ENCODE peak calls at places on chromosomes 11 and 22, in eight cellular contexts. D, T, V, S, J, I, C and X are unnamed samples. For H3K4me1, the result is how much of the 10 kb centered on the place peaks cover.

GRCh38 chr11:64093233-64094039 is 57.7 kb downstream of the FLRT1 start:
- DNase-seq in I (no peak), S (no peak), V (no peak), J (no peak), T (no peak), C (no peak), D (no peak), X (no peak)

GRCh38 chr11:56103210-56103737 is at the start of gene OR8H2:
- DNase-seq in V (no peak), I (no peak), T (no peak), J (no peak), D (no peak), S (no peak), C (no peak), X (no peak)

GRCh38 chr11:1039481-1040427 is 3.2 kb upstream of the MUC6 start:
- DNase-seq in I (no peak), T (peak), V (no peak), C (peak), D (no peak), S (peak), J (no peak), X (no peak)

GRCh38 chr11:705646-706438 is at the start of gene EPS8L2:
- DNase-seq in T (no peak), D (peak), J (peak), C (peak), V (peak), S (peak), I (no peak), X (no peak)

GRCh38 chr11:1796297-1797011 is 32.7 kb upstream of the CTSD start:
- DNase-seq in D (no peak), C (no peak), J (peak), I (no peak), V (no peak), T (no peak), S (no peak), X (no peak)

GRCh38 chr22:36334838-36335603 is 52.7 kb downstream of the MYH9 start:
- DNase-seq in S (no peak), T (peak), I (no peak), C (peak), V (no peak), J (no peak), D (no peak), X (no peak)

GRCh38 chr11:132099692-132100091 is 729.3 kb downstream of the NTM start:
- DNase-seq in J (no peak), D (no peak), C (no peak), T (no peak), I (no peak), S (no peak), V (no peak), X (no peak)

GRCh38 chr11:71385091-71385490 is 63.1 kb downstream of the DHCR7 start:
- DNase-seq in I (no peak), V (no peak), C (no peak), S (no peak), D (no peak), T (no peak), J (no peak), X (no peak)

GRCh38 chr11:31780078-31780971 is 30.8 kb downstream of the PAX6 start:
- DNase-seq in C (no peak), T (no peak), V (no peak), I (no peak), D (no peak), S (no peak), J (no peak), X (no peak)

GRCh38 chr11:70736461-70736860 is 338.1 kb downstream of the CTTN start:
- DNase-seq in C (no peak), S (no peak), T (no peak), I (no peak), J (no peak), V (no peak), D (no peak), X (no peak)

GRCh38 chr22:45804986-45805325 is 133.3 kb downstream of the ATXN10 start:
- DNase-seq in D (peak), J (no peak), V (no peak), I (peak), C (no peak), T (no peak), S (no peak), X (no peak)

GRCh38 chr11:33160147-33160546 is 1.1 kb downstream of the CSTF3 start:
- DNase-seq in C (no peak), J (no peak), S (no peak), T (no peak), I (peak), V (no peak), D (peak), X (no peak)

GRCh38 chr11:76086713-76087635 is 119.3 kb downstream of the WNT11 start:
- DNase-seq in T (no peak), D (no peak), J (no peak), C (no peak), I (no peak), V (no peak), S (no peak), X (no peak)

GRCh38 chr11:42766191-42766590 is 545.6 kb upstream of the API5 start:
- DNase-seq in D (no peak), V (no peak), T (no peak), S (no peak), C (no peak), J (no peak), I (no peak), X (no peak)

GRCh38 chr11:76744186-76745058 is 38.7 kb upstream of the TSKU start:
- DNase-seq in V (no peak), J (no peak), C (no peak), D (no peak), S (no peak), T (no peak), I (no peak), X (peak)

GRCh38 chr22:24810043-24810749 is 4.2 kb downstream of the SGSM1 start:
- DNase-seq in V (no peak), T (no peak), J (no peak), I (peak), C (no peak), S (peak), D (no peak), X (no peak)

GRCh38 chr11:86035164-86035563 is 33.7 kb downstream of the PICALM start:
- DNase-seq in I (no peak), D (no peak), T (no peak), C (no peak), J (no peak), V (no peak), S (no peak), X (no peak)

GRCh38 chr22:30027169-30027568 is 53.1 kb upstream of the HORMAD2 start:
- DNase-seq in S (peak), I (no peak), J (peak), C (no peak), T (no peak), D (peak), V (no peak), X (no peak)

GRCh38 chr22:35894937-35895708 is 133.5 kb downstream of the RBFOX2 start:
- DNase-seq in V (no peak), S (no peak), D (peak), C (no peak), I (no peak), T (peak), J (no peak), X (no peak)

GRCh38 chr11:112727341-112727841 is 233.8 kb upstream of the NCAM1 start:
- DNase-seq in T (no peak), I (no peak), C (no peak), V (no peak), J (no peak), S (no peak), D (no peak), X (no peak)

GRCh38 chr11:62923634-62924411 is 2.7 kb upstream of the CHRM1 start:
- DNase-seq in D (no peak), S (no peak), T (peak), V (no peak), C (no peak), J (peak), I (no peak), X (no peak)

GRCh38 chr11:82791779-82792178 is 58.1 kb upstream of the FAM181B start:
- DNase-seq in J (no peak), D (no peak), T (no peak), C (no peak), I (no peak), S (no peak), V (no peak), X (no peak)

GRCh38 chr22:21766933-21767462 is 31.4 kb upstream of the YPEL1 start:
- DNase-seq in C (peak), V (no peak), S (peak), D (no peak), J (peak), I (no peak), T (no peak), X (no peak)

GRCh38 chr11:67432655-67433349 is 4.5 kb downstream of the RPS6KB2 start:
- DNase-seq in S (no peak), I (no peak), C (peak), T (no peak), V (no peak), D (no peak), J (no peak), X (no peak)

GRCh38 chr22:44116331-44116730 is 64.4 kb upstream of the PARVG start:
- DNase-seq in V (no peak), D (no peak), S (no peak), I (no peak), C (peak), J (no peak), T (peak), X (no peak)

GRCh38 chr11:120536797-120537169 is 25.2 kb downstream of the GRIK4 start:
- DNase-seq in I (no peak), J (no peak), C (no peak), D (no peak), V (no peak), S (no peak), T (no peak), X (no peak)

GRCh38 chr22:46580940-46581579 is 39.1 kb upstream of the GRAMD4 start:
- DNase-seq in T (peak), V (no peak), J (peak), I (no peak), S (no peak), D (no peak), C (peak), X (peak)

GRCh38 chr22:43945632-43946390 is 9.4 kb upstream of the SAMM50 start:
- DNase-seq in J (peak), D (peak), I (peak), S (peak), C (peak), V (peak), T (peak), X (peak)

GRCh38 chr11:77523712-77524111 is 49.8 kb upstream of the PAK1 start:
- DNase-seq in C (no peak), I (no peak), V (no peak), S (no peak), T (no peak), J (no peak), D (no peak), X (no peak)

GRCh38 chr22:29231971-29232959 is 26.6 kb downstream of the EMID1 start:
- DNase-seq in V (peak), C (peak), J (no peak), S (peak), I (peak), T (no peak), D (no peak), X (no peak)

GRCh38 chr11:109527496-109527895 is 105.5 kb downstream of the C11orf87 start:
- DNase-seq in S (no peak), D (no peak), T (no peak), J (no peak), C (no peak), V (no peak), I (no peak), X (no peak)

GRCh38 chr11:73265278-73265810 is 6.8 kb upstream of the P2RY6 start:
- DNase-seq in J (no peak), C (no peak), I (no peak), V (no peak), D (no peak), T (no peak), S (peak), X (no peak)

GRCh38 chr11:12122083-12122482 is 11.7 kb downstream of the MICAL2 start:
- DNase-seq in D (peak), J (no peak), T (no peak), V (no peak), I (no peak), C (no peak), S (no peak), X (no peak)

GRCh38 chr11:30107899-30108298 is 91.1 kb upstream of the KCNA4 start:
- DNase-seq in I (no peak), T (no peak), C (no peak), D (peak), V (no peak), J (no peak), S (no peak), X (no peak)

GRCh38 chr11:81497202-81497804 is 1236.4 kb downstream of the FAM181B start:
- DNase-seq in T (no peak), S (no peak), C (no peak), I (peak), V (no peak), J (no peak), D (peak), X (peak)

GRCh38 chr22:45112136-45112879 is 51.4 kb upstream of the NUP50 start:
- DNase-seq in D (no peak), C (no peak), V (no peak), S (no peak), I (no peak), J (no peak), T (no peak), X (no peak)

GRCh38 chr11:2586091-2586792 is 113.6 kb downstream of the KCNQ1OT1 start:
- DNase-seq in V (no peak), S (peak), J (peak), D (no peak), I (no peak), T (no peak), C (peak), X (no peak)

DNA sequence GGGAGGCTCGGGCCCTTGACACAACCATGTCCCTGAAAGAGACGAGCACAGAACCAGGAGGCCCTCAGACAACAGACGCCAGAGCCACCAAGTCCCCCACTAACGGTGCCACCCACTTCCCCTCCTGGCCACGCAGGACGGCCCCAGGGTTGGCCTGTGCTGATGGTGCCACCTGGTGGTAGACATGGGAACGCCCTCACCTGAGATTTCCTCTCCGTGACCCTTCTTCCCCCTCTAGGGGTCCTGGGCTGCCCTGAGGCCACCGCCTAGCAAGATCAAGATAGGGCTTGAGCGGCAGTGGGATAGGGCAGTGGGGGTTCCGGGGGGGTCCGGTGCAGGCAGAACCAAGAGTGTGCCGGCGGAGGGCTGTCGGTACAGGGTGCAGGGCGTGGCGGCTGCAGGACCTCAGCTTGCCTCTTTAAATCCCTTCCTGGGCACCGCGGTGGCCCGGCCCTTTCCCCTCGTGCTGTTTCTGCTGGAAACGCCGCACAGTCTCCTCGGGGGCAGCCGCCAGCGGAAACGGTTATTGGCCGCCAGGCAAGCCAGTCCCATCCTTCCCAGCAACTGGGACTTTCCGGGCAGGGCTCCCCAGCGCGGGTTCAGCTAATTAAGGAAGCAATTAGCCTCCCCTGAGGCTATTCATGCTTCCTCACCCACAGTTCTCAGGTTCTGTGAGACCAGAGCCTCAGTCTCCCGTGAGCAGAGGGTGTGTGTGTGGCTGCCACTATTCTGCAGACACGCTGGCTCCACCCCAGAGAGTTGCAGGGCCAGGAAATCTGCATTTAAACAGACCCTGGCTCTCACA is 5.5 kb upstream of the NFAM1 start:
- DNase-seq in T (peak), S (peak), C (peak), I (peak), D (peak), J (peak), V (peak), X (peak)
- TF ChIP-seq POLR2A in T (no peak), S (no peak), C (no peak), I (no peak), D (no peak), J (no peak), V (peak), X (no peak)

DNA sequence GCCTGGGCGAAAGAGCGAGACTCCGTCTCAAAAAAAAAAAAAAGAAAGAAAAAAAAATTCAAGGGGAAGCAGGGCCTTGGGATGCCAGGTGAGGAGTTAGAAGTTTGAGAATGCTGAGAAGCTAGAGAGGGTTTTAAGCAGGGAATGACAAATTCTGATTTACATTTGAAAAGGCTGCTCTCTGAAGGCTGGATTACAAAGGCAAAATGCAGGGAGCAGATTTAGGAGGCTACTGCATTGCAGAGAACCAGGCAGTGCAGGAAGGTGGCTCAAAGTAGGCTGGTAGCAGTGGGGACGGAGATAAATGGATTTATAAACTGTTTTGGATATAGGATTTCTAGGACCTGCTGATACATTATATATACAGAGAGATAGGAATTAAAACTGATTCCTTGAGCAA is 66.6 kb downstream of the KCNC1 start:
- DNase-seq in S (no peak), C (no peak), J (no peak), D (no peak), V (no peak), T (no peak), I (no peak), X (no peak)
- H3K4me1 ChIP-seq in S (under half), C (under half), J (under half), D (under half), V (under half), T (under half), I (under half), X (under half)

GRCh38 chr11:65547446-65548125 is 10.6 kb downstream of the LTBP3 start:
- DNase-seq in V (no peak), C (peak), J (peak), S (no peak), D (no peak), I (no peak), T (no peak), X (no peak)

GRCh38 chr11:65545853-65546216 is 12.3 kb downstream of the LTBP3 start:
- DNase-seq in S (no peak), D (no peak), J (no peak), T (no peak), V (no peak), C (peak), I (no peak), X (no peak)

GRCh38 chr11:65542738-65543390 is 15.3 kb downstream of the LTBP3 start:
- DNase-seq in I (no peak), S (no peak), J (no peak), C (no peak), T (no peak), V (no peak), D (no peak), X (no peak)

GRCh38 chr11:65549088-65549487 is 9.1 kb downstream of the LTBP3 start:
- DNase-seq in J (no peak), I (no peak), V (no peak), C (no peak), D (no peak), T (no peak), S (no peak), X (no peak)

DNA sequence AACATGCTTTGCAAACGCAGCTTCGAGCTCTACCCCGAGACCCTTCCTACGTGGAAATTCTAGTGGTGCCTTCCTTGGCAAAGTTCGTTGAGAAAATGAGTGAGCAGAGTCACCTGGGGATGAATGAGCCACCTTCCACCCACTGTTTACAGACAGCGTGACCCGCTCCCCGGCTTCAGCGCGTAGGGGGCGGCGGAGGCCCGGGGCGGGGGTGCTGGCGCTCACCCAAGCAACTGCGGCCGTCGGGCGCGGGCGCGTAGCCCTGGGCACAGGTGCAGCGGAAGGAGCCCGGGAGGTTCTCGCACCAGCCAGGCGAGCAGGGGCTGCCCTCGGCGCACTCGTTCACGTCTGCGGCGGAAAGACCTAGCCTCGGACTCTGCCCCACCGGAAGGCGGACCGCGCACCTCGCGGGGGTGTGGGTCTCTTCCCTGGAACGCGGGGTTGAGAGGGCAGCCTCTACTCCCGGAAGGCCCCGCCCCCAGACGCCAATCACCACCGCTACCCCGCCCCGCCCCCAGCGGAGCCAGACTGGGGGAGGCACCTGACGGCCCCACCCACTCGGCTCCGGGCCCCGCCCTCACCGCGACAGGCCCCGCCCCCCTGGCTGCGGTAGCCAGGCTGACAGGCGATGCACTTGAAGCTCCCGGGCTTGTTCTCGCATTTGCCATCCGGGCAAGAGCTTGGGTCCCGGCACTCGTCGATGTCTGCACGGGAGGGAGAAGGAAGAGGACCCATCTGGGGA is 11.8 kb downstream of the LTBP3 start:
- DNase-seq in I (peak), D (peak), T (peak), V (peak), J (peak), C (peak), S (peak), X (peak)
- H3K4me3 ChIP-seq in I (no peak), D (no peak), T (peak), V (no peak), J (peak), C (peak), S (peak), X (peak)

DNA sequence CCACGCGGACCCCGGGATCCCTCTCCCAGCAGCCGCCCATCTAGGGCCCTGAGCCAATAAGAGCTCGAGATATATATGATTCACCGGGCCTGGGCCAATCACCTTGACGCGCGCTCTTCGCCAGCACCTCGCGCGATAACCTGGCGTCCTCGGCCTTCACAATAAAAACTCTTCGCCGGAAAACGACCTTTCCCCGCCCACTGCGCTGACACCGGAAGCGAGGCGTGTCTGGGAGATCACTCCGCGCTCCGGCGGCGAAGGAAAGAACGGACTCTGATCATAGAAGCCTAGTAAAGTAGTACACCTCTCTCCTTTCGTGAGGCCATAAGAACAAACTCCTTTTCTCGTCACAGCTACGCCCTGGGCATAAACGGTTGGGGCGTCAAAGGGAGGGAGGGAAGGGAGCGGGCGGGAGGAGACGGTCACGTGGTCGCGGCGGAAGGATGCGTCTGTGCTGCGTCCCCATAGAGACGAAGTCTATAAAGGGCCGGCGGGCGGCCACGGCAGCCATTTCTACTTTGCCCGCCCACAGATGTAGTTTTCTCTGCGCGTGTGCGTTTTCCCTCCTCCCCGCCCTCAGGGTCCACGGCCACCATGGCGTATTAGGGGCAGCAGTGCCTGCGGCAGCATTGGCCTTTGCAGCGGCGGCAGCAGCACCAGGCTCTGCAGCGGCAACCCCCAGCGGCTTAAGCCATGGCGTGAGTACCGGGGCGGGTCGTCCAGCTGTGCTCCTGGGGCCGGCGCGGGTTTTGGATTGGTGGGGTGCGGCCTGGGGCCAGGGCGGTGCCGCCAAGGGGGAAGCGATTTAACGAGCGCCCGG is at the start of gene ATF4:
- DNase-seq in D (peak), I (peak), C (peak), V (peak), T (peak), J (peak), S (peak), X (peak)
- TF ChIP-seq POLR2A in D (peak), I (peak), C (peak), V (peak), T (peak), J (peak), S (no peak), X (peak)